ENCODE peak calls at places on chromosome 18, in seven cellular contexts. X, V, H, F, U, I and W are unnamed samples.
A peak's percentile ranks its signal among the peaks of the same experiment; 100 is the strongest.

GRCh38 chr18:48022531-48023330 is 92.3 kb upstream of the SMAD2 start:
- DNase-seq in X (peak; percentile 73), V (no peak), H (peak; percentile 45), F (no peak), U (peak; percentile 91), I (no peak), W (peak; percentile 70)

GRCh38 chr18:25111382-25112070 is 240.4 kb downstream of the ZNF521 start:
- DNase-seq in X (no peak), V (no peak), H (no peak), F (no peak), U (peak; percentile 58), I (no peak), W (no peak)

GRCh38 chr18:51068111-51068510 is 38.1 kb downstream of the SMAD4 start:
- DNase-seq in X (peak; percentile 51), V (no peak), H (no peak), F (no peak), U (no peak), I (no peak), W (no peak)

GRCh38 chr18:26057208-26057821 is 33.1 kb downstream of the SS18 start:
- DNase-seq in X (no peak), V (no peak), H (no peak), F (no peak), U (no peak), I (no peak), W (no peak)

GRCh38 chr18:74275736-74276135 is 16.0 kb downstream of the CYB5A start:
- DNase-seq in X (no peak), V (no peak), H (no peak), F (no peak), U (no peak), I (no peak), W (no peak)

GRCh38 chr18:12652861-12653401 is 5.0 kb downstream of the SPIRE1 start:
- DNase-seq in X (peak; percentile 30), V (no peak), H (no peak), F (no peak), U (peak; percentile 24), I (no peak), W (no peak)

GRCh38 chr18:49024808-49025361 is 74.1 kb upstream of the SMAD7 start:
- DNase-seq in X (no peak), V (peak; percentile 38), H (no peak), F (peak; percentile 14), U (no peak), I (no peak), W (no peak)

GRCh38 chr18:36403896-36404824 is 106.6 kb downstream of the FHOD3 start:
- DNase-seq in X (peak; percentile 3), V (no peak), H (no peak), F (no peak), U (no peak), I (no peak), W (no peak)

GRCh38 chr18:76475450-76476203 is 19.4 kb downstream of the ZNF516 start:
- DNase-seq in X (no peak), V (no peak), H (no peak), F (no peak), U (no peak), I (no peak), W (no peak)

GRCh38 chr18:23703057-23703986 is 14.1 kb downstream of the LAMA3 start:
- DNase-seq in X (peak; percentile 80), V (no peak), H (peak; percentile 55), F (peak; percentile 36), U (peak; percentile 49), I (peak; percentile 46), W (peak; percentile 36)

GRCh38 chr18:23887035-23887434 is 127.5 kb upstream of the TTC39C start:
- DNase-seq in X (no peak), V (no peak), H (no peak), F (no peak), U (no peak), I (no peak), W (no peak)

GRCh38 chr18:22211660-22212059 is 42.3 kb downstream of the GATA6 start:
- DNase-seq in X (no peak), V (no peak), H (no peak), F (no peak), U (no peak), I (no peak), W (no peak)

GRCh38 chr18:77223653-77224052 is 26.0 kb upstream of the GALR1 start:
- DNase-seq in X (peak; percentile 63), V (no peak), H (no peak), F (no peak), U (no peak), I (no peak), W (no peak)

GRCh38 chr18:32440478-32440877 is 30.2 kb downstream of the GAREM1 start:
- DNase-seq in X (no peak), V (no peak), H (no peak), F (no peak), U (no peak), I (no peak), W (no peak)

GRCh38 chr18:32442575-32442974 is 28.1 kb downstream of the GAREM1 start:
- DNase-seq in X (no peak), V (no peak), H (no peak), F (no peak), U (no peak), I (no peak), W (no peak)

GRCh38 chr18:32439802-32440201 is 30.9 kb downstream of the GAREM1 start:
- DNase-seq in X (peak; percentile 2), V (no peak), H (no peak), F (peak; percentile 20), U (peak; percentile 61), I (no peak), W (peak; percentile 38)

GRCh38 chr18:32443356-32443755 is 27.3 kb downstream of the GAREM1 start:
- DNase-seq in X (no peak), V (no peak), H (no peak), F (no peak), U (no peak), I (no peak), W (no peak)

DNA sequence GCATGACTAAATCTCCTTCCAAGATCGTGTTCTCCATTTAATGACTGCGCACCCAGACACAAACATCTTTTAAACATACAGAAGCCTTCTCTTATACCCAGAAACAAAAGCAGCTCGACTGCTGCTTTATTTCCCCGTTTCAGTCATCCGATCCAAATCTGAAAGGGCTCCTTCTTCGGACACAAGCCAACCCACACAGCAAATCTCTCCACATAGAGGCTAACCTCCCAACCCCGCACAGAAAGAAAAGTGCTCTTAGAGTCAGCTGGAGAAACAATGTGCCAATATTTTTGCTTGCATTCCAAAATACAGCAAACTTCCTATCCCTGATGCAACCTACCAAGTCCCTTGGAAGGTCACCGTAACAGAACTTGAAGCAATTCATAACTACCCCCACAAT is 29.1 kb downstream of the GAREM1 start:
- DNase-seq in X (no peak), V (no peak), H (no peak), F (no peak), U (no peak), I (no peak), W (no peak)
- H3K27me3 ChIP-seq in X (no peaks in the 10 kb centered on the region), V (no peaks in the 10 kb centered on the region), H (no peaks in the 10 kb centered on the region), F (no peaks in the 10 kb centered on the region), U (no peaks in the 10 kb centered on the region), I (no peaks in the 10 kb centered on the region), W (no peaks in the 10 kb centered on the region)

DNA sequence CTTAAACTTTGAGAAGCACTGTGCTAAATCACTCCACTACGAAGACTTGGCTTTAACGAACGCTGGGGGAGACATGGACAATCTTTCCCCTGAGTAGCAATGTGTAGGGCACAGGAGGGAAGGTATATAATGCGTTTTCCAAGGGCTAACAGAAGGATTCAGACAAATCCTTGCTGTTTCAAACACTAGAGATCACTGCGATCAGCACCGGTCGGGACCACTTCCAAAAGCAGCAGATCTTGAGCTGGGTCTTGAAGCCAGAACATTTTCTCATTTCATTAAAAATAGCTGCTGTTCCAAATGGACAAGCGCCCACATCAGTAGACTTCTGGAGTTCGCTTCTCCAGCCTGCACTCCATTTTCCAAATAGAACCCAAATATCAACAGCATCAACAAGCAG is 65.1 kb upstream of the MAPRE2 start:
- DNase-seq in X (no peak), V (no peak), H (no peak), F (peak; percentile 24), U (peak; percentile 14), I (no peak), W (no peak)
- H3K4me3 ChIP-seq in X (no peak overlapping the region), V (peak overlapping the region; percentile 77), H (peak overlapping the region; percentile 83), F (peak overlapping the region; percentile 70), U (peak overlapping the region; percentile 69), I (peak overlapping the region; percentile 65), W (no peak overlapping the region)

GRCh38 chr18:31040982-31041345 is 1.6 kb downstream of the DSC3 start:
- DNase-seq in X (peak; percentile 60), V (no peak), H (no peak), F (no peak), U (peak; percentile 66), I (no peak), W (no peak)
- H3K27me3 ChIP-seq in X (no peaks in the 10 kb centered on the region), V (peaks cover 62% of the 10 kb centered on the region), H (no peaks in the 10 kb centered on the region), F (peaks cover 40% of the 10 kb centered on the region), U (peaks cover 83% of the 10 kb centered on the region), I (peaks cover 51% of the 10 kb centered on the region), W (no peaks in the 10 kb centered on the region)

GRCh38 chr18:79068946-79069791 is at the start of gene ATP9B:
- DNase-seq in X (peak; percentile 92), V (peak; percentile 98), H (peak; percentile 98), F (peak; percentile 96), U (peak; percentile 98), I (peak; percentile 97), W (peak; percentile 96)

GRCh38 chr18:79071037-79071960 is 2.1 kb downstream of the ATP9B start:
- DNase-seq in X (no peak), V (no peak), H (no peak), F (no peak), U (no peak), I (no peak), W (no peak)

GRCh38 chr18:79069792-79070151 is 578 bp downstream of the ATP9B start:
- DNase-seq in X (no peak), V (no peak), H (no peak), F (no peak), U (no peak), I (no peak), W (no peak)

GRCh38 chr18:79068299-79068945 is 772 bp upstream of the ATP9B start:
- DNase-seq in X (no peak), V (no peak), H (no peak), F (no peak), U (no peak), I (peak; percentile 17), W (no peak)

DNA sequence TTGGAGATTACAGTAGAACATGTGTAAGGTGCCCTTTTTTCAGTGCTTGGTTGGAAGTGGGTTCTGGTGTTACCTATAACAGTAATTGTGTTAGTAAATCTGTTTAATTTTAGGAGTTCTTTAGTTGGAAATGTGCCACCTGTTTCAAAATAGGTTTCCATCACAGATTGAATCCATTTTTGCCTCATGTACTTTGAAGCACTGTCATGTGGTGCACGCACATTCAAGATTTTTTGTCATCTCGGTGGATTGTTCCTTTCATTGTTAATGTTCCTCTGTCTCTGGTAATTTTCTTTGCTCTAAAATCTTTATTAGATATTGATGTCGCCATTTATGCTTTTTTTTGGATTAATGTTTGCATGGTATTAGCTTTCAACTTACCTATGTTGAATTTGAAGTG is 1.3 kb downstream of the ATP9B start:
- DNase-seq in X (peak; percentile 9), V (no peak), H (no peak), F (no peak), U (no peak), I (no peak), W (no peak)
- H3K4me3 ChIP-seq in X (peak overlapping the region; percentile 87), V (peak overlapping the region; percentile 98), H (peak overlapping the region; percentile 85), F (peak overlapping the region; percentile 99), U (peak overlapping the region; percentile 88), I (peak overlapping the region; percentile 100), W (peak overlapping the region; percentile 65)

GRCh38 chr18:72867721-72868665 is at the start of gene NETO1:
- DNase-seq in X (peak; percentile 41), V (no peak), H (no peak), F (no peak), U (peak; percentile 69), I (no peak), W (no peak)
- H3K27me3 ChIP-seq in X (no peaks in the 10 kb centered on the region), V (peaks cover 47% of the 10 kb centered on the region), H (no peaks in the 10 kb centered on the region), F (peaks cover 3% of the 10 kb centered on the region), U (peaks cover 89% of the 10 kb centered on the region), I (peaks cover 15% of the 10 kb centered on the region), W (no peaks in the 10 kb centered on the region)